ENCODE peak calls at places on chromosomes 4 and X, in eight cellular contexts. One of them, this sample, is unnamed.

GRCh38 chr4:94486372-94486801 is 34.6 kb downstream of the PDLIM5 start:
- DNase-seq in COLO829: no peak
- DNase-seq in DMS53: no peak
- DNase-seq in NAMALWA: no peak
- DNase-seq in activated CD4-positive, CD25-positive, alpha-beta regulatory T cell: no peak
- DNase-seq in BE2C: no peak
- DNase-seq in esophagus muscularis mucosa: no peak
- DNase-seq in stimulated activated CD4-positive, alpha-beta T cell treated with anti-CD3 and anti-CD28 coated beads, Interleukin-2, amount 100 ng/mL, for 24 hours: no peak
- DNase-seq in this sample: no peak

GRCh38 chr4:82785248-82786003 is 13.2 kb downstream of the SCD5 start:
- DNase-seq in COLO829: peak
- DNase-seq in DMS53: peak
- DNase-seq in NAMALWA: no peak
- DNase-seq in activated CD4-positive, CD25-positive, alpha-beta regulatory T cell: no peak
- DNase-seq in BE2C: no peak
- DNase-seq in esophagus muscularis mucosa: no peak
- DNase-seq in stimulated activated CD4-positive, alpha-beta T cell treated with anti-CD3 and anti-CD28 coated beads, Interleukin-2, amount 100 ng/mL, for 24 hours: no peak
- DNase-seq in this sample: no peak

GRCh38 chrX:49754238-49754857 is 58.6 kb upstream of the PAGE1 start:
- DNase-seq in COLO829: peak
- DNase-seq in DMS53: peak
- DNase-seq in NAMALWA: peak
- DNase-seq in activated CD4-positive, CD25-positive, alpha-beta regulatory T cell: peak
- DNase-seq in BE2C: peak
- DNase-seq in esophagus muscularis mucosa: no peak
- DNase-seq in stimulated activated CD4-positive, alpha-beta T cell treated with anti-CD3 and anti-CD28 coated beads, Interleukin-2, amount 100 ng/mL, for 24 hours: peak
- DNase-seq in this sample: peak

GRCh38 chr4:186416451-186417060 is 138.8 kb downstream of the MTNR1A start:
- DNase-seq in COLO829: no peak
- DNase-seq in DMS53: no peak
- DNase-seq in NAMALWA: no peak
- DNase-seq in activated CD4-positive, CD25-positive, alpha-beta regulatory T cell: no peak
- DNase-seq in BE2C: no peak
- DNase-seq in esophagus muscularis mucosa: no peak
- DNase-seq in stimulated activated CD4-positive, alpha-beta T cell treated with anti-CD3 and anti-CD28 coated beads, Interleukin-2, amount 100 ng/mL, for 24 hours: no peak
- DNase-seq in this sample: no peak

GRCh38 chr4:139773560-139774318 is 108.1 kb downstream of the MGST2 start:
- DNase-seq in COLO829: no peak
- DNase-seq in DMS53: peak
- DNase-seq in NAMALWA: no peak
- DNase-seq in activated CD4-positive, CD25-positive, alpha-beta regulatory T cell: no peak
- DNase-seq in BE2C: peak
- DNase-seq in esophagus muscularis mucosa: no peak
- DNase-seq in stimulated activated CD4-positive, alpha-beta T cell treated with anti-CD3 and anti-CD28 coated beads, Interleukin-2, amount 100 ng/mL, for 24 hours: no peak
- DNase-seq in this sample: no peak

GRCh38 chr4:131411393-131411792 is 1737.7 kb upstream of the PCDH10 start:
- DNase-seq in COLO829: no peak
- DNase-seq in DMS53: no peak
- DNase-seq in NAMALWA: no peak
- DNase-seq in activated CD4-positive, CD25-positive, alpha-beta regulatory T cell: no peak
- DNase-seq in BE2C: no peak
- DNase-seq in esophagus muscularis mucosa: no peak
- DNase-seq in stimulated activated CD4-positive, alpha-beta T cell treated with anti-CD3 and anti-CD28 coated beads, Interleukin-2, amount 100 ng/mL, for 24 hours: no peak
- DNase-seq in this sample: no peak

GRCh38 chrX:45824471-45824870 is 623.8 kb upstream of the DIPK2B start:
- DNase-seq in COLO829: peak
- DNase-seq in DMS53: peak
- DNase-seq in NAMALWA: no peak
- DNase-seq in activated CD4-positive, CD25-positive, alpha-beta regulatory T cell: no peak
- DNase-seq in BE2C: peak
- DNase-seq in esophagus muscularis mucosa: no peak
- DNase-seq in stimulated activated CD4-positive, alpha-beta T cell treated with anti-CD3 and anti-CD28 coated beads, Interleukin-2, amount 100 ng/mL, for 24 hours: peak
- DNase-seq in this sample: no peak

GRCh38 chr4:116073051-116073450 is 959.6 kb upstream of the NDST4 start:
- DNase-seq in COLO829: no peak
- DNase-seq in DMS53: peak
- DNase-seq in NAMALWA: no peak
- DNase-seq in activated CD4-positive, CD25-positive, alpha-beta regulatory T cell: no peak
- DNase-seq in BE2C: no peak
- DNase-seq in esophagus muscularis mucosa: no peak
- DNase-seq in stimulated activated CD4-positive, alpha-beta T cell treated with anti-CD3 and anti-CD28 coated beads, Interleukin-2, amount 100 ng/mL, for 24 hours: no peak
- DNase-seq in this sample: no peak

GRCh38 chr4:82677327-82677726 is 115.5 kb upstream of the TMEM150C start:
- DNase-seq in COLO829: no peak
- DNase-seq in DMS53: peak
- DNase-seq in NAMALWA: no peak
- DNase-seq in activated CD4-positive, CD25-positive, alpha-beta regulatory T cell: no peak
- DNase-seq in BE2C: no peak
- DNase-seq in esophagus muscularis mucosa: no peak
- DNase-seq in stimulated activated CD4-positive, alpha-beta T cell treated with anti-CD3 and anti-CD28 coated beads, Interleukin-2, amount 100 ng/mL, for 24 hours: no peak
- DNase-seq in this sample: no peak

GRCh38 chrX:71175531-71175930 is 30.9 kb downstream of the NLGN3 start:
- DNase-seq in COLO829: no peak
- DNase-seq in DMS53: no peak
- DNase-seq in NAMALWA: no peak
- DNase-seq in activated CD4-positive, CD25-positive, alpha-beta regulatory T cell: no peak
- DNase-seq in BE2C: no peak
- DNase-seq in esophagus muscularis mucosa: no peak
- DNase-seq in stimulated activated CD4-positive, alpha-beta T cell treated with anti-CD3 and anti-CD28 coated beads, Interleukin-2, amount 100 ng/mL, for 24 hours: no peak
- DNase-seq in this sample: no peak

GRCh38 chr4:139443661-139444060 is 10.3 kb upstream of the RAB33B start:
- DNase-seq in COLO829: no peak
- DNase-seq in DMS53: no peak
- DNase-seq in NAMALWA: no peak
- DNase-seq in activated CD4-positive, CD25-positive, alpha-beta regulatory T cell: no peak
- DNase-seq in BE2C: no peak
- DNase-seq in esophagus muscularis mucosa: no peak
- DNase-seq in stimulated activated CD4-positive, alpha-beta T cell treated with anti-CD3 and anti-CD28 coated beads, Interleukin-2, amount 100 ng/mL, for 24 hours: no peak
- DNase-seq in this sample: no peak

GRCh38 chrX:40440841-40441240 is 139.9 kb upstream of the ATP6AP2 start:
- DNase-seq in COLO829: no peak
- DNase-seq in DMS53: no peak
- DNase-seq in NAMALWA: no peak
- DNase-seq in activated CD4-positive, CD25-positive, alpha-beta regulatory T cell: no peak
- DNase-seq in BE2C: no peak
- DNase-seq in esophagus muscularis mucosa: no peak
- DNase-seq in stimulated activated CD4-positive, alpha-beta T cell treated with anti-CD3 and anti-CD28 coated beads, Interleukin-2, amount 100 ng/mL, for 24 hours: no peak
- DNase-seq in this sample: no peak

GRCh38 chr4:153112071-153112460 is 92.2 kb upstream of the TRIM2 start:
- DNase-seq in COLO829: no peak
- DNase-seq in DMS53: no peak
- DNase-seq in NAMALWA: peak
- DNase-seq in activated CD4-positive, CD25-positive, alpha-beta regulatory T cell: no peak
- DNase-seq in BE2C: peak
- DNase-seq in esophagus muscularis mucosa: no peak
- DNase-seq in stimulated activated CD4-positive, alpha-beta T cell treated with anti-CD3 and anti-CD28 coated beads, Interleukin-2, amount 100 ng/mL, for 24 hours: peak
- DNase-seq in this sample: no peak

GRCh38 chr4:5750052-5750950 is 39.3 kb downstream of the EVC start:
- DNase-seq in COLO829: no peak
- DNase-seq in DMS53: no peak
- DNase-seq in NAMALWA: no peak
- DNase-seq in activated CD4-positive, CD25-positive, alpha-beta regulatory T cell: no peak
- DNase-seq in BE2C: no peak
- DNase-seq in esophagus muscularis mucosa: no peak
- DNase-seq in stimulated activated CD4-positive, alpha-beta T cell treated with anti-CD3 and anti-CD28 coated beads, Interleukin-2, amount 100 ng/mL, for 24 hours: no peak
- DNase-seq in this sample: no peak

GRCh38 chrX:45843518-45843917 is 642.8 kb upstream of the DIPK2B start:
- DNase-seq in COLO829: no peak
- DNase-seq in DMS53: peak
- DNase-seq in NAMALWA: peak
- DNase-seq in activated CD4-positive, CD25-positive, alpha-beta regulatory T cell: no peak
- DNase-seq in BE2C: no peak
- DNase-seq in esophagus muscularis mucosa: no peak
- DNase-seq in stimulated activated CD4-positive, alpha-beta T cell treated with anti-CD3 and anti-CD28 coated beads, Interleukin-2, amount 100 ng/mL, for 24 hours: no peak
- DNase-seq in this sample: no peak

This sample was measured in NCI-H2171 treated with DMSO at 0.1 percent for 48 hours.